ENCODE peak calls at places on chromosomes 2 and 18, in four cellular contexts. E, K, S and Y are unnamed samples.

GRCh38 chr2:222568866-222569265 is 87.0 kb downstream of the FARSB start:
- DNase-seq in E (no peak), K (no peak), S (no peak), Y (no peak)

GRCh38 chr18:80075940-80076339 is 33.1 kb upstream of the ADNP2 start:
- DNase-seq in E (no peak), K (no peak), S (no peak), Y (no peak)

GRCh38 chr18:3415110-3415509 is 34.9 kb upstream of the TGIF1 start:
- DNase-seq in E (no peak), K (no peak), S (no peak), Y (no peak)

GRCh38 chr2:25314514-25315315 is 27.0 kb downstream of the DNMT3A start:
- DNase-seq in E (no peak), K (peak), S (no peak), Y (peak)

GRCh38 chr2:98615481-98615880 is 7.1 kb downstream of the UNC50 start:
- DNase-seq in E (no peak), K (no peak), S (no peak), Y (no peak)

GRCh38 chr2:126971481-126972271 is 73.0 kb downstream of the TEX51 start:
- DNase-seq in E (no peak), K (peak), S (peak), Y (peak)

GRCh38 chr2:26807788-26808460 is 22.1 kb downstream of the CENPA start:
- DNase-seq in E (no peak), K (no peak), S (no peak), Y (no peak)

GRCh38 chr2:146591907-146592306 is 1252.9 kb upstream of the ACVR2A start:
- DNase-seq in E (no peak), K (no peak), S (no peak), Y (no peak)

GRCh38 chr18:38077219-38077618 is 511.6 kb upstream of the CELF4 start:
- DNase-seq in E (no peak), K (no peak), S (no peak), Y (no peak)

GRCh38 chr18:48201952-48202898 is 207.0 kb downstream of the ZBTB7C start:
- DNase-seq in E (no peak), K (no peak), S (no peak), Y (no peak)

GRCh38 chr18:36809590-36810381 is 19.0 kb downstream of the TPGS2 start:
- DNase-seq in E (peak), K (peak), S (peak), Y (peak)

GRCh38 chr2:160942505-160943125 is 217.6 kb upstream of the TANK start:
- DNase-seq in E (no peak), K (no peak), S (no peak), Y (no peak)

GRCh38 chr18:58091099-58091611 is 47.1 kb downstream of the NEDD4L start:
- DNase-seq in E (peak), K (no peak), S (no peak), Y (peak)

GRCh38 chr18:63240541-63241316 is 78.8 kb downstream of the BCL2 start:
- DNase-seq in E (no peak), K (no peak), S (no peak), Y (no peak)

GRCh38 chr2:127128508-127128907 is 21.6 kb upstream of the BIN1 start:
- DNase-seq in E (peak), K (no peak), S (no peak), Y (peak)

GRCh38 chr18:7485616-7486015 is 81.5 kb upstream of the PTPRM start:
- DNase-seq in E (no peak), K (no peak), S (no peak), Y (no peak)

GRCh38 chr18:59823611-59824195 is 76.1 kb upstream of the PMAIP1 start:
- DNase-seq in E (no peak), K (no peak), S (peak), Y (no peak)

GRCh38 chr2:25714740-25715139 is 41.4 kb upstream of the DTNB start:
- DNase-seq in E (no peak), K (no peak), S (no peak), Y (no peak)

GRCh38 chr2:239887604-239888003 is 137.5 kb downstream of the NDUFA10 start:
- DNase-seq in E (no peak), K (no peak), S (no peak), Y (no peak)

GRCh38 chr2:150282821-150283309 is 204.6 kb downstream of the RND3 start:
- DNase-seq in E (no peak), K (no peak), S (no peak), Y (no peak)

GRCh38 chr2:54321062-54321461 is 65.0 kb upstream of the TSPYL6 start:
- DNase-seq in E (no peak), K (no peak), S (no peak), Y (no peak)

GRCh38 chr2:101806123-101806522 is 108.6 kb downstream of the MAP4K4 start:
- DNase-seq in E (no peak), K (no peak), S (peak), Y (no peak)

GRCh38 chr2:239534581-239535412 is 134.0 kb upstream of the HDAC4 start:
- DNase-seq in E (no peak), K (no peak), S (no peak), Y (no peak)

DNA sequence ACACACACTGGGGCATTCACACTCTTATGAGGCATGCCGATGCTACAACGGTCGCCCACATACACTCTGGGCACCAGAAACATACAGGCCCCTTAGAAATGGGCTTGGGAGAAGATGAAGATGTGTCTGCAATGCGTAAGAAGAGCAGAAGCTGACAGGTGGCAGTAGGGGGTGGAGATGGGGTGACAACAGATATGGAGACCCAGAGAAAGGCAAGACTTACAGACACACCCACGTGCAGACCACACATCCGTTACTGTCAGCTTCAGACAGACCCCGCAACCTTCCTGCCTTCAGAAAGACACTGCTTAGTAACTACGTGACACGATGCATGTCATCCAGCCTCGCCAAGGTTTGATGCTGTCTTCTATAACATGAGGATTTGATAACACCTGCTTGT is 89.5 kb downstream of the ZFP36L2 start:
- DNase-seq in E (no peak), K (no peak), S (no peak), Y (no peak)
- TF ChIP-seq POLR2AphosphoS5 in E (no peak), K (no peak), S (no peak), Y (no peak)

GRCh38 chr18:25168011-25168410 is 184.0 kb downstream of the ZNF521 start:
- DNase-seq in E (no peak), K (no peak), S (no peak), Y (no peak)

GRCh38 chr18:25175558-25175957 is 176.4 kb downstream of the ZNF521 start:
- DNase-seq in E (no peak), K (no peak), S (no peak), Y (no peak)

GRCh38 chr18:25169701-25170100 is 182.3 kb downstream of the ZNF521 start:
- DNase-seq in E (no peak), K (no peak), S (no peak), Y (no peak)

GRCh38 chr18:25170402-25170801 is 181.6 kb downstream of the ZNF521 start:
- DNase-seq in E (no peak), K (no peak), S (no peak), Y (no peak)

DNA sequence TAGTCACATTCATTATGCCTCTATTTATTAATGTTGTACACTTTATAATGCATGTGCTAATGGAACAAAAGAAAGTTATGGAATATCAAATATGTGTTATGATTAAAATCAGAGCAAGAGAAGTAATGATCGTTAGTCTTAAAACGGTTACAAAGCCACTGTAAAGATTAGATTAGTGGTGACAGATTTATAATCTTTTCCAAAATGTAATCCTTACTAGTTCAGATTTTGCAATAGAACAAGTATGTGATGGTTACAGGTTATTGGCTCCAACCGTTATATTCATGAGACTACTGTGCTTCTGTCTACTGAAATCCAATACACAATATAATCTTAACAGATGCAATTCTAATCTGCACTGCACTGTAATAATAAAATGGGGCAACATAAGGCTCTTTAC is 180.6 kb downstream of the ZNF521 start:
- DNase-seq in E (no peak), K (no peak), S (no peak), Y (no peak)
- TF ChIP-seq SPI1 in E (no peak), K (no peak), S (no peak), Y (no peak)

GRCh38 chr2:60354713-60355112 is 198.7 kb downstream of the BCL11A start:
- DNase-seq in E (no peak), K (no peak), S (no peak), Y (no peak)
- TF ChIP-seq POLR2AphosphoS5 in E (no peak), K (no peak), S (no peak), Y (no peak)

GRCh38 chr2:196390243-196391148 is 219.1 kb upstream of the STK17B start:
- DNase-seq in E (no peak), K (no peak), S (no peak), Y (no peak)

GRCh38 chr2:196391149-196391479 is 219.7 kb upstream of the STK17B start:
- DNase-seq in E (no peak), K (no peak), S (no peak), Y (no peak)

GRCh38 chr2:196384729-196385128 is 213.4 kb upstream of the STK17B start:
- DNase-seq in E (no peak), K (no peak), S (no peak), Y (no peak)

GRCh38 chr2:196383799-196384198 is 212.4 kb upstream of the STK17B start:
- DNase-seq in E (no peak), K (no peak), S (no peak), Y (no peak)

DNA sequence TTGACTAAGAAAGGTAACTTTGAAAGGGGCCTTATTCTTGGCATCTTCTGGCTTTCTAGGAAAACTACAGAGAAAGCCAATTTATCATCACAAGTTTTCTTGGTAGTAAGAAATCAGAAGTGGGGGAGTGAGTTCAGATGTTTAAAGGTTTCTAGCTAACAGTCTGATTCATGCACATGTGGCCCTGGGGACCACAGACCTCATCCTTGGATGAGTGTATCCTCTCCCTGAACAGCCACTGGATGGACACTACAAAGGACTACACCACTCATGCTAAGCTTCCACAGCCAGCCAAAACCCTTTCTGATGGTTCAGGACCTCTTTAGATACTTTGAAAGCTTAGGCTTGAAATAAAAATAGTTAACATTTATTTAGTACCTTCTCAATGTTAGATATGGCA is 218.3 kb upstream of the STK17B start:
- DNase-seq in E (no peak), K (no peak), S (no peak), Y (no peak)
- TF ChIP-seq SPI1 in E (no peak), K (no peak), S (no peak), Y (no peak)

DNA sequence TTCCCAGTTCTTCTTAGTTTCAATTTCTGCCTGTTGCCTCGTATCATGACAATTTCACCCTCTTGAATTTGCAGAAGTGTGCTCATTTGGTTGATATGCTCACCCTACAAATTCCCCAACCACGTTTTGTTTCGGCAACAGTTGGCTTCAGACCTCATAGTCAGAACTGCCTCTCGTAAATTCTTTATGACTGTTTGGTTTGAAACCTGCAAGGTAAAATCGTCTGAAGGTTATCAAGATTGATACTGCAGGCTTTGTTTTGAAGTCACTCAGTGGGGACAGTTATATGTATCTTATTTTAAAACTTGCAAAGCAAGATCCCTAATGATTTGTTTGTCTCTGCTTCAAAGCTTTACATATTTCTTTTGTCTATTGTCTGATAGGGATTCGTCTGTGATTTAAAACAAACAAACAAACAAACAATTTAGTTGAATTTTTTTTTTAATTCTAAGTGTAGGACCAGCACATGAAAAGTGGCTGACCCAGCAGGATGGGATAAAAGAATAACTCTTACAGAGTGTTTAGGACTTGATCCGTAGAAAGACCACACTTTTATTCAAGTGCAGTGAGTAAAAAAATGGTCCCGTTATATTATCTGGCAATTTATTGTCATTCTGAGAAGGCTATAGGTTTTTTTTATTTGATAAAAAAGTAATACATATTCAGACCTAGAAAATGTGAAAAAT is 45.7 kb upstream of the MYCN start:
- DNase-seq in E (no peak), K (no peak), S (no peak), Y (no peak)
- TF ChIP-seq POLR2AphosphoS5 in E (no peak), K (no peak), S (no peak), Y (no peak)

DNA sequence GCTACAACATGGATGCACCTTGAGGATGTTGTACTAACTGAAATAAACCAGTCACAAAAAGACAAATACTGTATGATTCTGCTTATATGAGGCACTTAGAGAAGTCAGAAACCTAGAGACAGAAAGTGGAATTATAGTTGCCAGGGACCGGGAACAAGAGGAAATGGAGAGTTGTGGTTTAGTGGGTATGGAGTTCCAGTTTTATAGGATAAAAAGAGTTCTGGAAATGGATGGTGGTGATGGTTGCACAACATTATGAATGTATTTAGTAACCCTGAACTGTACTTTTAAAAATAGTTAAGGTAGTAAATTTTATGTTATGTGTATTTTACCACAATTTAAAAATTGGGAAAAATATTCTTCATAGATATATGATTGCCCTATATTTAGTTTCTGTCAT is 97.7 kb downstream of the DPP4 start:
- DNase-seq in E (no peak), K (no peak), S (no peak), Y (no peak)
- TF ChIP-seq SPI1 in E (no peak), K (no peak), S (no peak), Y (no peak)